ENCODE peak calls at places on chromosomes 5 and 9, in five cellular contexts. L, O, M, H and W are unnamed samples.

GRCh38 chr5:80242849-80243248 is 13.0 kb downstream of the SERINC5 start:
- DNase-seq in L (no peak), O (no peak), M (no peak), H (no peak), W (no peak)

GRCh38 chr5:17258429-17258828 is 41.0 kb downstream of the BASP1 start:
- DNase-seq in L (no peak), O (no peak), M (no peak), H (no peak), W (no peak)

GRCh38 chr9:21078702-21079101 is 960 bp upstream of the IFNB1 start:
- DNase-seq in L (no peak), O (no peak), M (peak), H (no peak), W (no peak)

GRCh38 chr9:117340422-117340821 is 74.4 kb downstream of the ASTN2 start:
- DNase-seq in L (no peak), O (no peak), M (no peak), H (no peak), W (no peak)

GRCh38 chr5:62144395-62145022 is 161.5 kb upstream of the KIF2A start:
- DNase-seq in L (no peak), O (no peak), M (peak), H (no peak), W (peak)

GRCh38 chr9:87750726-87751125 is 24.8 kb downstream of the CTSL start:
- DNase-seq in L (no peak), O (no peak), M (no peak), H (no peak), W (no peak)

GRCh38 chr9:105712773-105713172 is 18.4 kb downstream of the TMEM38B start:
- DNase-seq in L (no peak), O (no peak), M (no peak), H (no peak), W (no peak)

GRCh38 chr5:166746506-166746905 is 1544.9 kb upstream of the WWC1 start:
- DNase-seq in L (no peak), O (no peak), M (no peak), H (no peak), W (no peak)

GRCh38 chr9:7137040-7137439 is 379.3 kb downstream of the KDM4C start:
- DNase-seq in L (no peak), O (no peak), M (no peak), H (no peak), W (no peak)

GRCh38 chr9:130143974-130144373 is 28.2 kb upstream of the NCS1 start:
- DNase-seq in L (no peak), O (no peak), M (no peak), H (no peak), W (no peak)

GRCh38 chr9:109499061-109499630 is 1.0 kb upstream of the PTPN3 start:
- DNase-seq in L (no peak), O (no peak), M (no peak), H (no peak), W (no peak)

GRCh38 chr9:37678789-37679273 is 28.1 kb downstream of the FRMPD1 start:
- DNase-seq in L (no peak), O (no peak), M (peak), H (no peak), W (no peak)

GRCh38 chr5:172617817-172618216 is 23.2 kb upstream of the NEURL1B start:
- DNase-seq in L (no peak), O (no peak), M (no peak), H (no peak), W (no peak)

GRCh38 chr5:68848086-68848485 is 245.7 kb upstream of the SLC30A5 start:
- DNase-seq in L (no peak), O (no peak), M (no peak), H (no peak), W (peak)

GRCh38 chr5:51958473-51958872 is 575.2 kb downstream of the ISL1 start:
- DNase-seq in L (no peak), O (no peak), M (peak), H (no peak), W (no peak)

GRCh38 chr5:40987349-40987748 is 78.1 kb downstream of the C7 start:
- DNase-seq in L (no peak), O (no peak), M (no peak), H (no peak), W (no peak)

GRCh38 chr9:16396389-16396788 is 474.1 kb downstream of the BNC2 start:
- DNase-seq in L (no peak), O (no peak), M (no peak), H (no peak), W (no peak)

GRCh38 chr5:63131618-63132285 is 553.1 kb downstream of the LRRC70 start:
- DNase-seq in L (no peak), O (no peak), M (peak), H (no peak), W (no peak)

GRCh38 chr9:532707-533106 is 308.8 kb upstream of the DMRT1 start:
- DNase-seq in L (no peak), O (no peak), M (no peak), H (no peak), W (no peak)

GRCh38 chr5:59276886-59277514 is 616.5 kb downstream of the PDE4D start:
- DNase-seq in L (no peak), O (no peak), M (no peak), H (no peak), W (no peak)

GRCh38 chr9:12908910-12909309 is 134.1 kb downstream of the LURAP1L start:
- DNase-seq in L (no peak), O (no peak), M (no peak), H (no peak), W (no peak)

GRCh38 chr9:74006935-74007334 is 490.2 kb upstream of the RORB start:
- DNase-seq in L (no peak), O (no peak), M (peak), H (no peak), W (no peak)

GRCh38 chr5:139368613-139369012 is 14.5 kb downstream of the SLC23A1 start:
- DNase-seq in L (no peak), O (no peak), M (peak), H (no peak), W (no peak)

GRCh38 chr5:34817558-34818351 is 21.2 kb upstream of the TTC23L start:
- DNase-seq in L (no peak), O (no peak), M (no peak), H (no peak), W (peak)